ENCODE peak calls at places on chromosomes 16 and 17, in five cellular contexts. A, F, B, Z and W are unnamed samples.

GRCh38 chr16:21302898-21303528 is 24.9 kb upstream of the CRYM start:
- DNase-seq in B (no peak), F (peak; percentile 9), Z (peak; percentile 74), A (no peak), W (no peak)

GRCh38 chr16:70660672-70661350 is 14.5 kb downstream of the IL34 start:
- DNase-seq in F (no peak), A (peak; percentile 45), B (no peak), Z (no peak), W (no peak)

GRCh38 chr17:67211742-67212141 is 33.3 kb downstream of the HELZ start:
- DNase-seq in F (peak; percentile 87), Z (peak; percentile 64), A (no peak), B (no peak), W (no peak)

GRCh38 chr16:31880322-31880979 is 6.8 kb downstream of the ZNF267 start:
- DNase-seq in Z (peak; percentile 80), F (peak; percentile 50), A (no peak), B (no peak), W (no peak)

GRCh38 chr16:30923554-30924085 is at the start of gene FBXL19:
- DNase-seq in A (no peak), Z (no peak), B (no peak), F (no peak), W (peak; percentile 85)

GRCh38 chr17:68195667-68196393 is 52.0 kb upstream of the AMZ2 start:
- DNase-seq in B (peak; percentile 77), F (peak; percentile 37), A (peak; percentile 78), Z (no peak), W (no peak)

GRCh38 chr17:28348979-28349378 is 8.3 kb downstream of the POLDIP2 start:
- DNase-seq in F (no peak), B (no peak), Z (no peak), A (no peak), W (no peak)

GRCh38 chr17:58660621-58661020 is 31.2 kb downstream of the TEX14 start:
- DNase-seq in Z (no peak), F (peak; percentile 82), B (no peak), A (no peak), W (no peak)

GRCh38 chr17:61455754-61456681 is 3.8 kb downstream of the TBX4 start:
- DNase-seq in F (no peak), A (no peak), B (peak; percentile 69), Z (no peak), W (no peak)

GRCh38 chr17:35170968-35171771 is 23.0 kb downstream of the SLC35G3 start:
- DNase-seq in F (peak; percentile 59), B (no peak), A (no peak), Z (peak; percentile 17), W (no peak)

GRCh38 chr17:71325117-71325516 is 795.7 kb upstream of the SOX9 start:
- DNase-seq in A (no peak), B (no peak), F (no peak), Z (no peak), W (no peak)

GRCh38 chr17:50884354-50885311 is 18.5 kb upstream of the TOB1 start:
- DNase-seq in B (no peak), Z (no peak), A (peak; percentile 32), F (no peak), W (no peak)

GRCh38 chr17:57422574-57423164 is 166.3 kb downstream of the MSI2 start:
- DNase-seq in F (no peak), A (no peak), Z (peak; percentile 46), B (no peak), W (no peak)

GRCh38 chr17:75367312-75367711 is 38.2 kb downstream of the GRB2 start:
- DNase-seq in A (no peak), B (no peak), Z (peak; percentile 54), F (peak; percentile 61), W (no peak)

GRCh38 chr17:5481451-5481850 is 4.5 kb downstream of the DERL2 start:
- DNase-seq in A (no peak), F (peak; percentile 75), Z (no peak), B (no peak), W (no peak)

GRCh38 chr17:9974460-9975381 is 69.7 kb upstream of the RCVRN start:
- DNase-seq in B (no peak), Z (no peak), A (no peak), F (peak; percentile 55), W (no peak)
- H2BK12ac ChIP-seq in B (no peak overlapping the region), Z (no peak overlapping the region), A (no peak overlapping the region), F (peak overlapping the region; percentile 27), W (no peak overlapping the region)

GRCh38 chr17:78258323-78259229 is 27.1 kb downstream of the TMEM235 start:
- DNase-seq in B (no peak), Z (peak; percentile 59), A (peak; percentile 65), F (peak; percentile 47), W (no peak)
- H3K18ac ChIP-seq in B (peak overlapping the region; percentile 83), Z (peak overlapping the region; percentile 98), A (no peak overlapping the region), F (peak overlapping the region; percentile 10), W (peak overlapping the region; percentile 91)

GRCh38 chr16:11796227-11797165 is 562 bp downstream of the ZC3H7A start:
- DNase-seq in B (peak; percentile 63), F (peak; percentile 61), A (peak; percentile 61), Z (peak; percentile 69), W (no peak)

GRCh38 chr16:11793840-11794239 is 3.2 kb downstream of the ZC3H7A start:
- DNase-seq in F (no peak), A (no peak), B (no peak), Z (no peak), W (no peak)

GRCh38 chr16:11794447-11794846 is 2.6 kb downstream of the ZC3H7A start:
- DNase-seq in B (no peak), A (no peak), Z (no peak), F (no peak), W (no peak)

GRCh38 chr16:11795887-11796226 is 1.2 kb downstream of the ZC3H7A start:
- DNase-seq in B (no peak), A (no peak), F (no peak), Z (no peak), W (no peak)

GRCh38 chr16:11794991-11795886 is 1.8 kb downstream of the ZC3H7A start:
- DNase-seq in F (peak; percentile 82), Z (no peak), B (no peak), A (no peak), W (no peak)
- H4K8ac ChIP-seq in F (no peak overlapping the region), Z (no peak overlapping the region), B (no peak overlapping the region), A (no peak overlapping the region), W (no peak overlapping the region)

GRCh38 chr16:187330-187729 is 7.1 kb downstream of the HBQ1 start:
- DNase-seq in Z (no peak), A (no peak), B (no peak), F (no peak), W (no peak)
- H2BK12ac ChIP-seq in Z (no peak overlapping the region), A (no peak overlapping the region), B (no peak overlapping the region), F (no peak overlapping the region), W (no peak overlapping the region)

GRCh38 chr17:21282231-21282630 is 2.3 kb upstream of the MAP2K3 start:
- DNase-seq in Z (peak; percentile 98), A (no peak), F (peak; percentile 84), B (no peak), W (no peak)

GRCh38 chr17:21284319-21285163 is at the start of gene MAP2K3:
- DNase-seq in A (peak; percentile 100), Z (peak; percentile 99), B (peak; percentile 98), F (peak; percentile 99), W (peak; percentile 99)

GRCh38 chr17:21285164-21286065 is 904 bp downstream of the MAP2K3 start:
- DNase-seq in F (peak; percentile 58), B (no peak), Z (peak; percentile 81), A (no peak), W (no peak)

GRCh38 chr17:21282850-21283249 is 1.7 kb upstream of the MAP2K3 start:
- DNase-seq in B (no peak), A (no peak), Z (no peak), F (no peak), W (no peak)

GRCh38 chr17:21283482-21284318 is 811 bp upstream of the MAP2K3 start:
- DNase-seq in Z (peak; percentile 53), A (no peak), F (peak; percentile 68), B (no peak), W (no peak)
- H3K18ac ChIP-seq in Z (peak overlapping the region; percentile 49), A (no peak overlapping the region), F (no peak overlapping the region), B (no peak overlapping the region), W (peak overlapping the region; percentile 84)

DNA sequence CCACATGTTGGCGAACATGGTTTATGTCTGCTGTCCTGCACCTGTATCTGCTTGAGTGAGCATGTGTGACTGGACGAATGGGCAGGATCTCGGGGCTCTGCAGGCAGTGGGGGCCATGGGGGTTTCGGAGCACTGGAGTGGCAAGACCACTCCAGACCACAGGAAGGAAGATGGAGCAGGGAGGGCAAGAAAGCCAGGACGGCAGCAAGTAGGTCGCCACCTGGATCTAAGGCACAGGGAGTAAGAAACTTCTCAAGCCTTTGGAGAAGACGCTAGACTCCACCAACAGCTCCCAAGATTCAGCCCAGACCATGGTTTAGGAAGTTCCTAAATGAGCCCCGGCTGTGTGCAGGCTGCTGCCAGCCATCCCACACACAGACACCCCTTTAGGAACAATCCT is 32.8 kb upstream of the C16orf95 start:
- DNase-seq in F (no peak), A (no peak), B (no peak), Z (no peak), W (no peak)
- H4K8ac ChIP-seq in F (no peak overlapping the region), A (no peak overlapping the region), B (no peak overlapping the region), Z (no peak overlapping the region), W (no peak overlapping the region)

DNA sequence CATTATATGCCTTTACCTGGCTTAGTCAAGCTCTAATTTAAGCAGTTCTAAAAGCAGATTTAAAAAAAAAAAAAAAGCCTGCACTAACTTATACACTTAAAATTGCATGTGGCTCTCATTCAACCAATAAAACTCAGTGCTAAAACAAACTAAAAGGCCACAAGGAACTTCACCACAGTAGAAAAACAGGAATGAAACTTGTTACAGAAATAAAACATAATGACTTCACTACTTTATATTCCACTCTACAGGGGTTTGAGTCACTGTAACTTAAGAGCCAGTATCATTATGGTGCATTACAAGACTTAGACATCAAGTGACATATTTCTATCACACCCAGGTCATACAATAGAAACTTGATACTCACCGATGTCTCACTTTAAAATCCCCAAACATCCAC is 11.1 kb downstream of the CA10 start:
- DNase-seq in F (no peak), B (no peak), Z (no peak), A (no peak), W (no peak)
- H2BK12ac ChIP-seq in F (no peak overlapping the region), B (no peak overlapping the region), Z (no peak overlapping the region), A (no peak overlapping the region), W (no peak overlapping the region)

GRCh38 chr16:3974751-3975150 is 94.2 kb upstream of the CREBBP start:
- DNase-seq in F (no peak), Z (no peak), A (no peak), B (no peak), W (no peak)

GRCh38 chr16:3968556-3968955 is 88.0 kb upstream of the CREBBP start:
- DNase-seq in B (no peak), Z (no peak), F (peak; percentile 67), A (no peak), W (no peak)

GRCh38 chr16:3971261-3971660 is 90.7 kb upstream of the CREBBP start:
- DNase-seq in A (no peak), B (no peak), Z (peak; percentile 92), F (peak; percentile 88), W (no peak)

GRCh38 chr16:3966681-3967080 is 86.2 kb upstream of the CREBBP start:
- DNase-seq in F (no peak), Z (no peak), B (no peak), A (no peak), W (no peak)

GRCh38 chr16:3971706-3972105 is 91.2 kb upstream of the CREBBP start:
- DNase-seq in F (no peak), B (no peak), Z (no peak), A (no peak), W (no peak)
- H3K18ac ChIP-seq in F (no peak overlapping the region), B (no peak overlapping the region), Z (peak overlapping the region; percentile 48), A (no peak overlapping the region), W (no peak overlapping the region)